ENCODE peak calls at places on chromosomes 16 and 17, in four cellular contexts. C is CD8-positive, alpha-beta T cell; P is H1; O is neural progenitor cell. K is an unnamed sample. For H3K27me3, the result is how much of the 10 kb centered on the place peaks cover.

GRCh38 chr16:7025616-7026190 is 306.9 kb upstream of the RBFOX1 start:
- DNase-seq in C (no peak), P (peak), O (peak), K (peak)

GRCh38 chr17:47982645-47983440 is 11.9 kb downstream of the CDK5RAP3 start:
- DNase-seq in C (no peak), P (no peak), O (no peak), K (no peak)

GRCh38 chr17:83174859-83175550 is 95.6 kb downstream of the METRNL start:
- DNase-seq in C (no peak), P (peak), O (no peak), K (no peak)

GRCh38 chr16:80287674-80288073 is 253.1 kb upstream of the DYNLRB2 start:
- DNase-seq in C (no peak), P (no peak), O (no peak), K (no peak)

GRCh38 chr16:49934557-49935260 is 78.8 kb upstream of the ZNF423 start:
- DNase-seq in C (no peak), P (no peak), O (peak), K (no peak)

GRCh38 chr17:16886655-16887322 is 85.1 kb downstream of the TNFRSF13B start:
- DNase-seq in C (no peak), P (no peak), O (no peak), K (no peak)

GRCh38 chr17:81814748-81815645 is 11.0 kb downstream of the GCGR start:
- DNase-seq in C (no peak), P (no peak), O (no peak), K (no peak)

GRCh38 chr16:11792404-11793260 is 4.4 kb downstream of the ZC3H7A start:
- DNase-seq in C (no peak), P (no peak), O (no peak), K (peak)

GRCh38 chr17:41302981-41303380 is 330 bp upstream of the KRTAP29-1 start:
- DNase-seq in C (no peak), P (no peak), O (no peak), K (no peak)

GRCh38 chr16:75497558-75497957 is 2.3 kb upstream of the CHST6 start:
- DNase-seq in C (no peak), P (no peak), O (no peak), K (peak)

GRCh38 chr16:85176541-85177447 is 64.5 kb upstream of the CIBAR2 start:
- DNase-seq in C (no peak), P (no peak), O (no peak), K (no peak)

GRCh38 chr17:45341389-45342158 is 24.8 kb upstream of the MAP3K14 start:
- DNase-seq in C (no peak), P (peak), O (peak), K (no peak)

GRCh38 chr17:17960500-17961050 is 11.6 kb downstream of the TOM1L2 start:
- DNase-seq in C (no peak), P (no peak), O (no peak), K (no peak)

GRCh38 chr17:17963066-17963465 is 9.1 kb downstream of the TOM1L2 start:
- DNase-seq in C (no peak), P (no peak), O (no peak), K (no peak)

GRCh38 chr17:17957584-17957916 is 14.7 kb downstream of the TOM1L2 start:
- DNase-seq in C (no peak), P (no peak), O (no peak), K (no peak)

GRCh38 chr17:17963694-17964436 is 8.3 kb downstream of the TOM1L2 start:
- DNase-seq in C (no peak), P (no peak), O (no peak), K (no peak)

DNA sequence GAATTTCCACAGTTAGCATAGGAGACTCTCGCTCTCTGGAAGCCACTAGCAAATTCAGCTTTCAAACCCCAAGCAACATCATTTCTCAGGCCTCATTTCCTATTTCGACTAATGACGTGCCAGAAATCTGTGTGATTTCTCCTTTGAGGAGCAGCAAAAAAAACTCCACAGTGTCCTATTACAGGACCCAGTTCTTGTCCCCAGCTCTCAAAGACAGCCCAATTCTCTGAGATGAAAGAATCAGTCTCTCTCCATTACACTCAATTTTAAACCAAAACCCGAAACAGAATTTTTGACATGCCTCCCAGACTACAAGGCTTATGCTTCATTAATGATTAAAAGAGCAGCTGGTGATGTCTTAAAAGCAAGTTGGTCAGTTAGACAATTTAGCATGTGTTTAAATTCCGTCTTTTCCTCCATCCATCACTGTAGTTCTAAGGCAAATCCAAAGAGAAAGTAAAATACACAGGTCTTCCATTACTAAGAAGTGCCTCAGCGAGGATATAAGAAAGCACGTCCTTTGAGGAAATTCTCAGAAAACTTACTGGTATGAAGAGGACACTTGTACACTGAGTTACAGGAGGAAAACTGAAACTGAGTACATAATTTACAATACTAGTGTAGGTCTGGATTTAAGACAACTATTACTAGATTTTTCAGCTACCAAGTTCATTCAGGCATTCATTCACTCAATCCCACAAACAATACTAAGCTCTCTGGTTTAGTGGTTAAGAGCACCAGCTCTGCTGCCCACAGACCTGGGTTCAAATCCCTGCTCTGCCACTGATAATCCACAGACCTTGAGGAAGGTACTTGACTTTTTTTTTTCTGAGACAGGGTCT is 12.5 kb downstream of the TOM1L2 start:
- DNase-seq in C (no peak), P (no peak), O (no peak), K (no peak)
- H3K4me3 ChIP-seq in C (peak), P (no peak), O (no peak), K (no peak)

DNA sequence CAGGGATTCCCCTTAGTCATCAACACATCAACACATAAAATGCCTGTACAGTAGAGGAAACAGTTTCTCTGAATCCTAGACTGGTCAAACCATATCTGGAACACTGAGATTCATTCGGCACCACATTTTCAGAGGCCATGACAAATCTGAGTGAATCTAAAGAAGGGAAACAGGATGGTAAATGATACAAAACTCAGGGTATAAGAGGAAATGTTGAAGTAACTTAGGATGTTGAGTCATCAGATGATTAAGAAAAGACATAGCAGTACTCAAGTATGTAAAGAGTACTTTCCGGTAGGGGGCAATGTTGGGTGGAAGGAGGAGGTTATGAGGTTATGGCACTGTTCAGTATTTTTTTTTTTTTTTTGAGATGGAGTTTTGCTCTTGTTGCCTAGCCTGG is 358.5 kb upstream of the PMFBP1 start:
- DNase-seq in C (no peak), P (no peak), O (no peak), K (no peak)
- TF ChIP-seq CTCF in C (no peak), P (no peak), O (no peak), K (no peak)

GRCh38 chr17:5499790-5500189 is 13.4 kb downstream of the MIS12 start:
- DNase-seq in C (no peak), P (peak), O (peak), K (no peak)
- H3K27me3 ChIP-seq in C (under half), P (under half), O (half or more), K (under half)

DNA sequence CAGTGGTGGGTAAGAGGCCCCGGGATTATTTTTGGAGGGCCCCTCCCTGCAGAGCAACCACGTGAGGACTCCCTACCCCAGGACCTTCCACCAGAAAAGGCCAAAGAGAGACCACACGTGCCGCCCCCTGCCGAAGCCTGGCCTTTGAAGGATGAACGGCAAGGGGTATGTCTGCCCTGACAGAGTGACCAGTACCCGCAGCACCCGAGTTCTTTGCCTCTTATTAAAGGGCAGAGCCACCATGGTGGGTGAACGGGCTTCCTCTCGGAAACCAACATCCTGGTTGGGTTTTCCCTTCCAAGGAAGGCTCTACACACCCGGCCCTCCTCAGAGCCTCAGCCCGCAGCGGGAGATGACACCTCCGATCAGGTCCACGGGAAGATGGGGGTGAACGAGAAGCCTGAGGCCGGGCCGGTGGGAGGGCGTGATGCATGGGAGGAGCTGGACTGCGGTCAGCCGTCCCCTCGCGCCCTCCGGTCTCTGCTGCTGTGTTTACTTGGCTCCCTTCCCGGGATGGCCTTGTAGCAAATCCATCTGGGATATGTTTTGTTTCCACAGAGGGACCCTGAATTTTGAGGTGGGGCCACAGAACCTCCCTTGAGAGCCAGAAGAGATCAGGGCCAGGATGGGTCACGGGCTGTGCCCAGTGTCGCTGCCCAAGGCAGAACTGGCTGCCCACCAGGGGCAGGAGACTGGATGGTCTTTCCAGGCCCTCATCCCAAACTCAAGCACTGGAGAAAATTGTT is 49.1 kb downstream of the TBC1D16 start:
- DNase-seq in C (no peak), P (no peak), O (no peak), K (no peak)
- H3K4me3 ChIP-seq in C (no peak), P (no peak), O (no peak), K (no peak)

DNA sequence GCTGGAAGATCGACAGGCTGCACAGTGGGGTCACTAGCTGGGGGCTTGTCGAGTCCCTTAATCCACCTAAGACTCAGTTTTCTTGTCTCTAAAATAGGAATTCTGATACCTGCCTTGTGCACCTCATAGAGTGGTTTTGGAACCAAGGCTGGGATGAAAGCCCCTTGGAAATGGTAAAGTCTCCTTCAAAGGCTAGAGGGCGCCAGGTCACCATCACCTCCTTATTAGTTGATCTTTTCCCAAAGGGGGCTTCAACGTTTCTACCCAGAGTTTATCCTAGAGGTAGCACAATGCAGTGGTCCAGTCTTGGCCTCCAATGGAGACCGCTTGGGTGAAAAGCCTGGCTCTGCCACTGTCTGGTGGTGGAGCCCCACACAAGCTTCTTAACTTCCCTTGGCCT is 158.2 kb downstream of the AIPL1 start:
- DNase-seq in C (no peak), P (no peak), O (peak), K (no peak)
- TF ChIP-seq CTCF in C (no peak), P (no peak), O (peak), K (no peak)

DNA sequence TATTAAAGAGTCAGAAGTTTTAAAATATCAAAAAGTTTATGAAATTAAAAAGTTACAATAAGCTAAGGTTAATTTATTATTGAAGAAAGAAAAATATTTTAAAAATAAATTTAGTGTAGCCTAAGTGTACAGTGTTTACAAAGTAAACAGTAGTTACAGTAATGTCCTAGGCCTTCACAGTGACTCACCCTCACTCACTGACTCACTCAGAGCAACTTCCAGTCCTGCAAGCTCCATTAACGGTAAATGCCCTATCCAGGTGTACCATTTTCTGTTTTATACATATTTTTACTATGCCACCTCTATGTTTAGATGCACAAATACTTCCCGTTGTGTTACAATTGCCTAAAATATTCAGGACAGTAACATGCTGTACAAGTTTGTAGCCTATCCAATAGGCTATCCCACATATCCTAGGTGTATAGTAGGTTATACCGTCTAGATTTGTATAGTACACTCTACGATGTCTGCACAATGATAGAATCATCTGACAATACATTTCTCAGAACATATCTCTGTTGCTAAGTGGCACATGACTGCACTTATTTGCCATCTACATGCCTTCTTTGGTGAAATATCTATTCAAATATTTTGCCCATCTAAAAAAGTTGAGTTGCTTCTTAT is 67.2 kb upstream of the WSB1 start:
- DNase-seq in C (no peak), P (no peak), O (no peak), K (no peak)
- H3K27me3 ChIP-seq in C (under half), P (under half), O (under half), K (under half)